ENCODE peak calls at places on chromosomes 13 and 19, in four cellular contexts. One of them, this sample, is unnamed.

GRCh38 chr13:46613409-46614049 is 60.6 kb downstream of the LRCH1 start:
- DNase-seq in A549: no peak
- DNase-seq in lower lobe of right lung: no peak
- DNase-seq in tibial artery: no peak
- DNase-seq in this sample: no peak

GRCh38 chr13:113456116-113456702 is 2.9 kb upstream of the ADPRHL1 start:
- DNase-seq in A549: no peak
- DNase-seq in lower lobe of right lung: no peak
- DNase-seq in tibial artery: no peak
- DNase-seq in this sample: no peak

GRCh38 chr13:28531195-28531955 is 36.4 kb upstream of the FLT1 start:
- DNase-seq in tibial artery: peak; percentile 21
- DNase-seq in A549: no peak
- DNase-seq in lower lobe of right lung: peak; percentile 58
- DNase-seq in this sample: no peak

GRCh38 chr19:57587529-57587928 is 3.6 kb downstream of the ZIK1 start:
- DNase-seq in lower lobe of right lung: no peak
- DNase-seq in tibial artery: no peak
- DNase-seq in A549: no peak
- DNase-seq in this sample: no peak

GRCh38 chr13:72166102-72166660 is 299.2 kb upstream of the DACH1 start:
- DNase-seq in A549: no peak
- DNase-seq in tibial artery: no peak
- DNase-seq in lower lobe of right lung: no peak
- DNase-seq in this sample: no peak

GRCh38 chr13:110826861-110827672 is 87.8 kb downstream of the ANKRD10 start:
- DNase-seq in A549: no peak
- DNase-seq in lower lobe of right lung: no peak
- DNase-seq in tibial artery: no peak
- DNase-seq in this sample: no peak

GRCh38 chr13:106475852-106476251 is 59.6 kb downstream of the EFNB2 start:
- DNase-seq in A549: no peak
- DNase-seq in lower lobe of right lung: no peak
- DNase-seq in tibial artery: no peak
- DNase-seq in this sample: no peak

GRCh38 chr19:53947624-53948023 is 15.1 kb upstream of the CACNG8 start:
- DNase-seq in lower lobe of right lung: no peak
- DNase-seq in tibial artery: no peak
- DNase-seq in A549: peak; percentile 67
- DNase-seq in this sample: no peak

GRCh38 chr13:97125810-97126738 is 96.1 kb upstream of the MBNL2 start:
- DNase-seq in lower lobe of right lung: no peak
- DNase-seq in A549: no peak
- DNase-seq in tibial artery: no peak
- DNase-seq in this sample: no peak

GRCh38 chr13:40271931-40272775 is 394.3 kb downstream of the FOXO1 start:
- DNase-seq in lower lobe of right lung: peak; percentile 53
- DNase-seq in A549: no peak
- DNase-seq in tibial artery: peak; percentile 91
- DNase-seq in this sample: no peak

GRCh38 chr13:34752561-34752960 is 189.5 kb upstream of the NBEA start:
- DNase-seq in lower lobe of right lung: no peak
- DNase-seq in tibial artery: no peak
- DNase-seq in A549: no peak
- DNase-seq in this sample: no peak

GRCh38 chr13:94749162-94749561 is 36.8 kb upstream of the SOX21 start:
- DNase-seq in tibial artery: no peak
- DNase-seq in A549: no peak
- DNase-seq in lower lobe of right lung: no peak
- DNase-seq in this sample: no peak

GRCh38 chr19:42252365-42253244 is 2.3 kb downstream of the ERF start:
- DNase-seq in A549: peak; percentile 59
- DNase-seq in tibial artery: peak; percentile 70
- DNase-seq in lower lobe of right lung: no peak
- DNase-seq in this sample: no peak

GRCh38 chr19:48745208-48745995 is 1.3 kb downstream of the IZUMO1 start:
- DNase-seq in tibial artery: peak; percentile 63
- DNase-seq in lower lobe of right lung: no peak
- DNase-seq in A549: peak; percentile 86
- DNase-seq in this sample: no peak

GRCh38 chr13:41562083-41562482 is 104.7 kb downstream of the RGCC start:
- DNase-seq in A549: no peak
- DNase-seq in tibial artery: no peak
- DNase-seq in lower lobe of right lung: no peak
- DNase-seq in this sample: no peak

GRCh38 chr13:46401432-46401831 is 14.4 kb upstream of the RUBCNL start:
- DNase-seq in tibial artery: no peak
- DNase-seq in A549: no peak
- DNase-seq in lower lobe of right lung: no peak
- DNase-seq in this sample: no peak

GRCh38 chr13:80132741-80133601 is 208.0 kb downstream of the SPRY2 start:
- DNase-seq in tibial artery: peak; percentile 52
- DNase-seq in A549: peak; percentile 21
- DNase-seq in lower lobe of right lung: peak; percentile 55
- DNase-seq in this sample: no peak

GRCh38 chr19:49930483-49931011 is 1.2 kb upstream of the NUP62 start:
- DNase-seq in tibial artery: no peak
- DNase-seq in A549: no peak
- DNase-seq in lower lobe of right lung: no peak
- DNase-seq in this sample: no peak

GRCh38 chr13:28820099-28821051 is at the start of gene MTUS2:
- DNase-seq in lower lobe of right lung: no peak
- DNase-seq in A549: no peak
- DNase-seq in tibial artery: no peak
- DNase-seq in this sample: no peak

GRCh38 chr19:42540071-42540553 is 11.8 kb upstream of the CEACAM1 start:
- DNase-seq in A549: no peak
- DNase-seq in lower lobe of right lung: no peak
- DNase-seq in tibial artery: no peak
- DNase-seq in this sample: no peak

GRCh38 chr13:73870970-73871935 is 263.0 kb downstream of the KLF12 start:
- DNase-seq in A549: no peak
- DNase-seq in lower lobe of right lung: no peak
- DNase-seq in tibial artery: peak; percentile 40
- DNase-seq in this sample: no peak

GRCh38 chr19:40596608-40597328 is 4.4 kb upstream of the LTBP4 start:
- DNase-seq in A549: peak; percentile 96
- DNase-seq in tibial artery: peak; percentile 66
- DNase-seq in lower lobe of right lung: peak; percentile 77
- DNase-seq in this sample: no peak

GRCh38 chr19:11195169-11195568 is 2.2 kb downstream of the KANK2 start:
- DNase-seq in tibial artery: no peak
- DNase-seq in lower lobe of right lung: no peak
- DNase-seq in A549: no peak
- DNase-seq in this sample: no peak

GRCh38 chr19:971795-972194 is 12.3 kb upstream of the WDR18 start:
- DNase-seq in tibial artery: no peak
- DNase-seq in lower lobe of right lung: no peak
- DNase-seq in A549: no peak
- DNase-seq in this sample: no peak

GRCh38 chr19:8352134-8352827 is 9.2 kb upstream of the KANK3 start:
- DNase-seq in lower lobe of right lung: no peak
- DNase-seq in A549: no peak
- DNase-seq in tibial artery: no peak
- DNase-seq in this sample: no peak

GRCh38 chr13:39501711-39502324 is 101.2 kb downstream of the LHFPL6 start:
- DNase-seq in lower lobe of right lung: no peak
- DNase-seq in A549: no peak
- DNase-seq in tibial artery: no peak
- DNase-seq in this sample: no peak

GRCh38 chr19:1221141-1221903 is 15.7 kb downstream of the STK11 start:
- DNase-seq in A549: no peak
- DNase-seq in lower lobe of right lung: no peak
- DNase-seq in tibial artery: no peak
- DNase-seq in this sample: no peak

GRCh38 chr13:48233886-48234488 is 981 bp downstream of the ITM2B start:
- DNase-seq in lower lobe of right lung: no peak
- DNase-seq in A549: no peak
- DNase-seq in tibial artery: no peak
- DNase-seq in this sample: no peak

GRCh38 chr19:2774083-2774679 is 8.9 kb downstream of the SGTA start:
- DNase-seq in tibial artery: no peak
- DNase-seq in lower lobe of right lung: no peak
- DNase-seq in A549: no peak
- DNase-seq in this sample: no peak

GRCh38 chr19:18429717-18430416 is 8.1 kb downstream of the ISYNA1 start:
- DNase-seq in tibial artery: no peak
- DNase-seq in A549: no peak
- DNase-seq in lower lobe of right lung: no peak
- DNase-seq in this sample: no peak

GRCh38 chr13:44243198-44243852 is 130.3 kb upstream of the SERP2 start:
- DNase-seq in A549: no peak
- DNase-seq in tibial artery: no peak
- DNase-seq in lower lobe of right lung: peak; percentile 58
- DNase-seq in this sample: no peak

GRCh38 chr19:15506074-15506565 is 2.2 kb upstream of the CYP4F22 start:
- DNase-seq in A549: no peak
- DNase-seq in tibial artery: no peak
- DNase-seq in lower lobe of right lung: no peak
- DNase-seq in this sample: no peak

GRCh38 chr19:15507068-15508034 is 974 bp upstream of the CYP4F22 start:
- DNase-seq in lower lobe of right lung: no peak
- DNase-seq in A549: no peak
- DNase-seq in tibial artery: no peak
- DNase-seq in this sample: no peak

GRCh38 chr19:15516363-15516762 is 8.0 kb downstream of the CYP4F22 start:
- DNase-seq in lower lobe of right lung: no peak
- DNase-seq in tibial artery: no peak
- DNase-seq in A549: no peak
- DNase-seq in this sample: no peak

GRCh38 chr19:15508035-15508710 is at the start of gene CYP4F22:
- DNase-seq in lower lobe of right lung: no peak
- DNase-seq in A549: no peak
- DNase-seq in tibial artery: no peak
- DNase-seq in this sample: no peak

GRCh38 chr19:15511671-15512424 is 3.5 kb downstream of the CYP4F22 start:
- DNase-seq in A549: no peak
- DNase-seq in tibial artery: no peak
- DNase-seq in lower lobe of right lung: no peak
- DNase-seq in this sample: no peak
- H3K9me3 ChIP-seq in A549: peaks cover 9% of the 10 kb centered on the region
- H3K9me3 ChIP-seq in tibial artery: no peaks in the 10 kb centered on the region
- H3K9me3 ChIP-seq in lower lobe of right lung: peaks cover 2% of the 10 kb centered on the region
- H3K9me3 ChIP-seq in this sample: peaks cover 5% of the 10 kb centered on the region

GRCh38 chr19:23385404-23385803 is 9.9 kb downstream of the ZNF91 start:
- DNase-seq in A549: no peak
- DNase-seq in lower lobe of right lung: no peak
- DNase-seq in tibial artery: no peak
- DNase-seq in this sample: no peak

GRCh38 chr19:23381114-23381513 is 14.2 kb downstream of the ZNF91 start:
- DNase-seq in tibial artery: no peak
- DNase-seq in lower lobe of right lung: no peak
- DNase-seq in A549: no peak
- DNase-seq in this sample: no peak

GRCh38 chr19:23384166-23384565 is 11.1 kb downstream of the ZNF91 start:
- DNase-seq in lower lobe of right lung: no peak
- DNase-seq in tibial artery: no peak
- DNase-seq in A549: no peak
- DNase-seq in this sample: no peak

GRCh38 chr19:23384858-23385257 is 10.4 kb downstream of the ZNF91 start:
- DNase-seq in lower lobe of right lung: no peak
- DNase-seq in tibial artery: no peak
- DNase-seq in A549: no peak
- DNase-seq in this sample: no peak

DNA sequence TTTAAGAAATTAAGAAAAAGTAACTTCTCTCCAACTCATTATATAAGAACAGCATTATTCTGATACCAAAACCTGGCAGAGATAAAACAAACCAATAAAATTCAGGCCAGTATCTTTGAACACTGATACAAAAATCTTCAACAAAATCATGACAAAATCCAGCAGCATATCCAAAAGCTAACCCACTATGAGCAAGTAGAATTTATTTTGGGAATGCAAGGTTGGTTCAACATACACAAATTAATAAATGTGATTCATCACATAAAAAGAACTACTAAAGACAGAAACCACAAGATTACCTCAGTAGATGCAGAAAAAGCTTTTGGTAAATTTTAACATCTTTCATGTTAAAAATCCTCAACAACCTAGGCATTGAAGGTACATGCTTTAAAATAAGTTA is 12.3 kb downstream of the ZNF91 start:
- DNase-seq in lower lobe of right lung: no peak
- DNase-seq in tibial artery: no peak
- DNase-seq in A549: no peak
- DNase-seq in this sample: no peak
- H3K9me3 ChIP-seq in lower lobe of right lung: peaks cover 72% of the 10 kb centered on the region
- H3K9me3 ChIP-seq in tibial artery: no peaks in the 10 kb centered on the region
- H3K9me3 ChIP-seq in A549: peaks cover 64% of the 10 kb centered on the region
- H3K9me3 ChIP-seq in this sample: peaks cover 30% of the 10 kb centered on the region

GRCh38 chr19:21422244-21422643 is 25.3 kb downstream of the ZNF493 start:
- DNase-seq in tibial artery: no peak
- DNase-seq in A549: no peak
- DNase-seq in lower lobe of right lung: no peak
- DNase-seq in this sample: no peak

DNA sequence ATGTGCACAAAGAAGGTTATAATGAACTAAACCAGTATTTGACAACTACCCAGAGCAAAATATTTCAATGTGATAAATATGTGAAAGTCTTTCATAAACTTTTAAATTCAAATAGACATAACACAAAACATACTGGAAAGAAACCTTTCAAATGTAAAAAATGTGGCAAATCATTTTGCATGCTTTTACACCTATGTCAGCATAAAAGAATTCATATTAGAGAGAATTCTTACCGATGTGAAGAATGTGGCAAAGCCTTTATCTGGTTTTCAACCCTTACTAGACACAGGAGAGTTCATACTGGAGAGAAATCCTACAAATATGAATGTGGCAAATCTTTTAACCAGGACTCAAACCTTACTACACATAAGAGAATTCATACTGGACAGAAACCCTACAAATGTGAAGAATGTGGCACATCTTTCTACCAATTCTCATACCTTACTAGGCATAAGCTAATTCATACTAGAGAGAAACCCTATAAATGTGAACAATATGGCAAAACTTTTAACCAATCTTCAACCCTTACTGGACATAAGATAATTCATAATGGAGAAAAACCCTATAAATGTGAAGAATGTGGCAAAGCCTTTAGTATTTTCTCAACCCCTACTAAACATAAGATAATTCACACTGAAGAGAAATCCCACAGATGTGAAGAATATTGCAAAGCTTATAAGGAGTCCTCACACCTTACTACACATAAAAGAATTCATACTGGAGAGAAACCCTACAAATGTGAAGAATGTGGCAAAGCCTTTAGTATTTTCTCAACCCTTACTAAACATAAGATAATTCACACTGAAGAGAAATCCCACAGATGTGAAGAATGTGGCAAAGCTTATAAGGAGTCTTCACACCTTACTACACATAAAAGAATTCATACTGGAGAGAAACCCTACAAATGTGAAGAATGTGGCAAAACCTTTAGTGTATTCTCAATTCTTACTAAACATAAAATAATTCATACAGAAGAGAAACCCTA is 26.4 kb downstream of the ZNF493 start:
- DNase-seq in A549: no peak
- DNase-seq in lower lobe of right lung: no peak
- DNase-seq in tibial artery: no peak
- DNase-seq in this sample: no peak
- H3K9me3 ChIP-seq in A549: no peaks in the 10 kb centered on the region
- H3K9me3 ChIP-seq in lower lobe of right lung: peaks cover 98% of the 10 kb centered on the region
- H3K9me3 ChIP-seq in tibial artery: peaks cover 5% of the 10 kb centered on the region
- H3K9me3 ChIP-seq in this sample: peaks cover 31% of the 10 kb centered on the region

GRCh38 chr19:34575206-34575605 is 93.6 kb downstream of the WTIP start:
- DNase-seq in A549: no peak
- DNase-seq in lower lobe of right lung: no peak
- DNase-seq in tibial artery: no peak
- DNase-seq in this sample: no peak
- H3K9me3 ChIP-seq in A549: peaks cover 9% of the 10 kb centered on the region
- H3K9me3 ChIP-seq in lower lobe of right lung: peaks cover 9% of the 10 kb centered on the region
- H3K9me3 ChIP-seq in tibial artery: peaks cover 3% of the 10 kb centered on the region
- H3K9me3 ChIP-seq in this sample: no peaks in the 10 kb centered on the region